ENCODE peak calls at places on chromosomes 4 and X, in four cellular contexts. N, C, L and T are unnamed samples.

GRCh38 chr4:55348436-55348835 is 2.4 kb downstream of the SRD5A3 start:
- DNase-seq in N (peak), C (peak), L (no peak), T (no peak)

GRCh38 chrX:128396601-128397000 is 344.4 kb upstream of the ACTRT1 start:
- DNase-seq in N (no peak), C (peak), L (no peak), T (no peak)

GRCh38 chr4:5812506-5813229 is 80.2 kb downstream of the CRMP1 start:
- DNase-seq in N (peak), C (peak), L (peak), T (peak)

GRCh38 chr4:77525538-77525937 is 80.1 kb upstream of the CXCL13 start:
- DNase-seq in N (no peak), C (peak), L (no peak), T (no peak)

GRCh38 chrX:21479695-21480280 is 105.6 kb downstream of the CNKSR2 start:
- DNase-seq in N (peak), C (peak), L (peak), T (peak)

GRCh38 chrX:47283015-47283771 is 50.4 kb downstream of the USP11 start:
- DNase-seq in N (peak), C (peak), L (peak), T (peak)

GRCh38 chr4:177108708-177109107 is 201.0 kb upstream of the NEIL3 start:
- DNase-seq in N (peak), C (peak), L (peak), T (no peak)

GRCh38 chrX:109920325-109920724 is 82.6 kb upstream of the TMEM164 start:
- DNase-seq in N (no peak), C (no peak), L (no peak), T (no peak)

GRCh38 chr4:30716671-30717207 is 3.4 kb upstream of the PCDH7 start:
- DNase-seq in N (peak), C (peak), L (peak), T (peak)

GRCh38 chr4:158484173-158484885 is 37.4 kb upstream of the RXFP1 start:
- DNase-seq in N (peak), C (peak), L (peak), T (peak)

GRCh38 chr4:70927502-70928139 is 25.5 kb downstream of the MOB1B start:
- DNase-seq in N (no peak), C (no peak), L (no peak), T (no peak)

GRCh38 chrX:97060019-97060418 is 176.3 kb downstream of the RPA4 start:
- DNase-seq in N (no peak), C (no peak), L (no peak), T (no peak)

GRCh38 chr4:80732010-80732409 is 298.5 kb upstream of the BMP3 start:
- DNase-seq in N (peak), C (peak), L (no peak), T (peak)

GRCh38 chrX:118513120-118513899 is 17.7 kb downstream of the DOCK11 start:
- DNase-seq in N (peak), C (no peak), L (peak), T (no peak)

GRCh38 chr4:80875642-80876041 is 154.9 kb upstream of the BMP3 start:
- DNase-seq in N (no peak), C (no peak), L (no peak), T (no peak)

GRCh38 chr4:38173935-38174334 is 213.7 kb downstream of the PTTG2 start:
- DNase-seq in N (no peak), C (peak), L (no peak), T (no peak)

GRCh38 chr4:72430050-72430449 is 139.0 kb downstream of the ADAMTS3 start:
- DNase-seq in N (peak), C (peak), L (peak), T (peak)

GRCh38 chrX:53684415-53685192 is 1.9 kb downstream of the HUWE1 start:
- DNase-seq in N (no peak), C (no peak), L (peak), T (no peak)

GRCh38 chr4:153115322-153116100 is 88.7 kb upstream of the TRIM2 start:
- DNase-seq in N (peak), C (peak), L (peak), T (peak)

GRCh38 chrX:103248553-103248952 is 6.4 kb downstream of the TCEAL8 start:
- DNase-seq in N (peak), C (peak), L (peak), T (peak)

GRCh38 chrX:71367396-71367795 is 1.2 kb downstream of the TAF1 start:
- DNase-seq in N (peak), C (no peak), L (no peak), T (no peak)

GRCh38 chrX:119690921-119691716 is 1.8 kb downstream of the SEPTIN6 start:
- DNase-seq in N (peak), C (peak), L (no peak), T (no peak)

GRCh38 chr4:83109480-83110221 is 4.9 kb downstream of the PLAC8 start:
- DNase-seq in N (peak), C (peak), L (peak), T (peak)